ENCODE peak calls at places on chromosome 11, in four cellular contexts. J is PC-3, G is OCI-LY7, A is mesendoderm. E is an unnamed sample.

GRCh38 chr11:122981388-122982264 is at the start of gene BSX:
- DNase-seq in J (peak), G (peak), A (peak), E (peak)

GRCh38 chr11:22558638-22559037 is 67.0 kb downstream of the FANCF start:
- DNase-seq in G (no peak), A (no peak), J (no peak), E (no peak)

GRCh38 chr11:37830532-37830931 is 1232.5 kb upstream of the RAG2 start:
- DNase-seq in A (no peak), G (no peak), J (no peak), E (peak)

GRCh38 chr11:73999581-74000306 is 9.1 kb downstream of the UCP3 start:
- DNase-seq in A (no peak), J (no peak), G (peak), E (no peak)

GRCh38 chr11:107856981-107857517 is 1.5 kb downstream of the SLC35F2 start:
- DNase-seq in G (no peak), J (peak), A (no peak), E (no peak)

GRCh38 chr11:6674856-6675255 is 8.3 kb downstream of the MRPL17 start:
- DNase-seq in G (no peak), A (no peak), J (no peak), E (no peak)

GRCh38 chr11:128776434-128777284 is 82.8 kb downstream of the FLI1 start:
- DNase-seq in G (peak), A (peak), J (peak), E (peak)

GRCh38 chr11:78110351-78110750 is 29.1 kb downstream of the ALG8 start:
- DNase-seq in A (no peak), G (no peak), J (no peak), E (no peak)

GRCh38 chr11:69799582-69799981 is 19.6 kb downstream of the FGF3 start:
- DNase-seq in A (peak), G (peak), J (peak), E (no peak)

GRCh38 chr11:121237686-121238658 is 54.6 kb upstream of the SC5D start:
- DNase-seq in J (peak), A (no peak), G (peak), E (no peak)

GRCh38 chr11:67312187-67313021 is 9.1 kb downstream of the SSH3 start:
- DNase-seq in J (peak), G (no peak), A (no peak), E (no peak)

GRCh38 chr11:46961041-46961440 is 24.5 kb downstream of the CSTPP1 start:
- DNase-seq in A (no peak), J (no peak), G (no peak), E (no peak)

GRCh38 chr11:12150831-12151382 is 40.5 kb downstream of the MICAL2 start:
- DNase-seq in G (no peak), J (peak), A (no peak), E (no peak)

GRCh38 chr11:75492181-75492820 is 33.4 kb downstream of the GDPD5 start:
- DNase-seq in G (peak), A (peak), J (peak), E (no peak)

GRCh38 chr11:68416070-68416578 is 44.4 kb upstream of the PPP6R3 start:
- DNase-seq in G (no peak), A (no peak), J (no peak), E (no peak)

GRCh38 chr11:35491231-35491871 is 34.1 kb downstream of the PAMR1 start:
- DNase-seq in J (peak), A (peak), G (no peak), E (no peak)

GRCh38 chr11:335779-336665 is 15.4 kb upstream of the IFITM3 start:
- DNase-seq in A (no peak), G (peak), J (no peak), E (no peak)

GRCh38 chr11:120127236-120127635 is 10.7 kb downstream of the TRIM29 start:
- DNase-seq in A (no peak), G (no peak), J (no peak), E (no peak)

GRCh38 chr11:20308601-20309000 is 54.9 kb upstream of the HTATIP2 start:
- DNase-seq in G (no peak), J (no peak), A (no peak), E (no peak)

GRCh38 chr11:65862941-65863888 is 3.0 kb downstream of the MUS81 start:
- DNase-seq in J (no peak), A (no peak), G (no peak), E (no peak)

GRCh38 chr11:10762185-10762584 is 11.1 kb downstream of the CTR9 start:
- DNase-seq in J (no peak), A (no peak), G (peak), E (peak)

GRCh38 chr11:9276571-9276970 is 11.4 kb upstream of the DENND5A start:
- DNase-seq in A (no peak), J (peak), G (peak), E (no peak)
- H3K27ac ChIP-seq in A (no peak), J (no peak), G (no peak), E (no peak)

GRCh38 chr11:125262194-125262824 is 97.8 kb downstream of the PKNOX2 start:
- DNase-seq in J (no peak), G (no peak), A (peak), E (no peak)

GRCh38 chr11:125261471-125262087 is 97.0 kb downstream of the PKNOX2 start:
- DNase-seq in J (no peak), G (no peak), A (peak), E (no peak)

GRCh38 chr11:125264091-125265022 is 99.8 kb downstream of the PKNOX2 start:
- DNase-seq in J (no peak), G (no peak), A (peak), E (no peak)

GRCh38 chr11:125263268-125263790 is 98.8 kb downstream of the PKNOX2 start:
- DNase-seq in J (no peak), G (no peak), A (peak), E (no peak)

DNA sequence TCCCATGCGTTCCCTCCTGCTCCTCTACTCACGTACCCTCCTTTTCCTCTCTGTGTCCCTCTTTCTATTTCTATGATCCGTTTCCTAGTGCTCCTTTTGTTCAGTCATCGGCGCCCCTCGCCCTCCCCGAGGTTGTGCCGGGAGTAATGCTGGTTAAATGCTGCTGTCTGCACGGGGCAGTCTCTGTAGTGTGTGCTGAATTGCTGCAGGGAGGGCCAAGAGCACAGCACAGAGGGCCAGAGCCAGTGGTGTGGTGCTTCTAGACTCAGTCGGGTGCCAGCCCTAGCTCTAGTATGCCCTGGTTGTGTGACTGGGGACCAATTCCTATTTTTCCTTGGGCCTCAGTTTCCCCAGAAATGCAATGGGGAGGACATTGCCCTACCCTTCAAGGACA is 98.3 kb downstream of the PKNOX2 start:
- DNase-seq in G (no peak), J (no peak), A (peak), E (no peak)
- H3K4me2 ChIP-seq in G (no peak), J (no peak), A (peak), E (no peak)

GRCh38 chr11:44611687-44612437 is 46.4 kb downstream of the CD82 start:
- DNase-seq in A (peak), G (peak), J (no peak), E (no peak)
- H3K27ac ChIP-seq in A (no peak), G (no peak), J (no peak), E (no peak)

DNA sequence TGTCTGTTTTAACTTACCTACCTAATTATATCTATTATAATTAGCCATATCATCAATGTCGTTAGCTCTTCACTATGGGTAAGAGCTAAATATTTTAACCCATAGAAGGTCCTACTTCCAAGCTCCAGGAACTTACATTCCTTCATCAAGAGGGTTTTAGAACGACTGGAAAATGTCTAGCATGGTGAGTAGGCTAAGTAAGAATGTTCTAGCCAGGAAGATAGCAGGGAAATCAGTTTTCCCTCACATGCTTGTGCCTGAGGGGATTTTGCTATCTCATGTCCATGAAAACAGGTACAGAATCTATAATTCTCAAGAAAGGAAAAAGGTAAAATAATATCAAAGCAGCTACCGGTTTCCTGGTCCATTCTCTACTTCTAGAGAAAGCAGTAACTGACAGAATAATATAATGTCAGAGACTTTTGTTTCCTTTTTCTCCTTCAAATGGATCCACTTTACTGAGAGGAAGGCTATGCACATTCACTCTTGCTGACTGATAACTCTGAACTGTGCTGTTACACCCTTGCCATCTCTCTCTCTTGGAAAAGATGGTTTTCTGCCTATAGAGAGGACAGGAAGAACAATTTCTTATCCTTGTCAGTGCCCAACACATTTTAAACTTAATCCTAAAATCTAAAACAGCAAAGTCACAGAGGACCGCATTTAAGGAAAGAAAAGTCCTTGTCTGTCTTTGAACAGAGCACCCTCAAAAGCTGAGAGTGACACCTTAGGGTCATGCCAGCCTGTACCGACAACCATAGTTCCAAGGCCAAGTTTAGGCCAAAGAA is 67.0 kb downstream of the MAML2 start:
- DNase-seq in G (no peak), A (peak), J (no peak), E (no peak)
- H3K4me2 ChIP-seq in G (no peak), A (no peak), J (no peak), E (no peak)

DNA sequence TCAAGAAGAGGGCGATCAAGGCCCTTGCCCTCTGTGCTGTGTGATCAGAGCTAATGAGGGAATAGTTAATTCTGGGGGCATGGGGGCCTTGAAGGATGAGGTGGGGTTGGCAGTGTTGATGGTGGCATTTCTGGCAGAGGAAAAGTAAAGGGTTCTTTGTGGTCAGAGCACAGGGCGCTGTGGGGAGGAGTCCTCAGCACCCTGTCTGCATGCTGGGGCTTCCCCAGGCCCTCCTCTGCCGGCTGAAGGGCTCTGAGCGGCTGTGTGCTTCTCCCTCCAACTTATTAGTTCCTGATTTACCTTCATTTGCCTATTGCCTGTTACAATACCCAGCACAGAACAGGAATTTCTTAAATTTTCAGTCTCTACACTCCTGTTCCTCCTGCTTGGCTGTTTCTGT is 122.8 kb downstream of the HIPK3 start:
- DNase-seq in G (peak), J (no peak), A (no peak), E (peak)
- H3K27ac ChIP-seq in G (peak), J (no peak), A (no peak), E (no peak)

DNA sequence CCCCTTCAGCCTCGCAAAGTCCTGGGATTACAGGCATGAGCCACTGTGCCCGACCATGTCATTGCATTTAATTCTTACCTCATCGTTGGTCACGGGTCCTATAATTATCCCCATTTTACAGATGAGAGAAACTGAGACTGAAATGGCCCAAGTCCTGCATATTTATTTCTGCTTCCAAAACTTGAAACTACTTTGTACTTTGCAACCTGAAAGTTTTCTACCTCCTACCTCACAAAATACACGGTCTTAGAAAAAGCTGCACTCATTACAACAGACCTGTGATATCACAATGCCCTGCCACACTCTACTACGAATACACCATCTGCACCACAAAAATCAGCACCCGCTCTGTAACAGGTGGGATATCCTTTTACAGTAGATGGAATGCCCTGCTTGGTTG is 189.1 kb downstream of the ADAMTS15 start:
- DNase-seq in J (no peak), G (no peak), A (no peak), E (no peak)
- H3K4me2 ChIP-seq in J (peak), G (no peak), A (no peak), E (no peak)

E was measured in MM.1S.